ENCODE peak calls at places on chromosomes 6 and 20, in five cellular contexts. One of them, this sample, is unnamed.

GRCh38 chr6:106066984-106067383 is 19.2 kb upstream of the PRDM1 start:
- DNase-seq in stimulated activated CD8-positive, alpha-beta memory T cell treated with anti-CD3 and anti-CD28 coated beads, Interleukin-7, amount 100 ng/mL, for 1 hour: no peak
- DNase-seq in prostate gland: no peak
- DNase-seq in iris pigment epithelial cell: peak
- DNase-seq in occipital lobe: no peak
- DNase-seq in this sample: no peak

GRCh38 chr6:122184260-122184934 is 215.1 kb upstream of the HSF2 start:
- DNase-seq in stimulated activated CD8-positive, alpha-beta memory T cell treated with anti-CD3 and anti-CD28 coated beads, Interleukin-7, amount 100 ng/mL, for 1 hour: no peak
- DNase-seq in prostate gland: no peak
- DNase-seq in iris pigment epithelial cell: peak
- DNase-seq in occipital lobe: no peak
- DNase-seq in this sample: no peak

GRCh38 chr20:5831539-5832237 is 81.5 kb downstream of the SHLD1 start:
- DNase-seq in stimulated activated CD8-positive, alpha-beta memory T cell treated with anti-CD3 and anti-CD28 coated beads, Interleukin-7, amount 100 ng/mL, for 1 hour: no peak
- DNase-seq in prostate gland: no peak
- DNase-seq in iris pigment epithelial cell: no peak
- DNase-seq in occipital lobe: no peak
- DNase-seq in this sample: no peak

GRCh38 chr6:134041093-134041492 is 11.3 kb downstream of the SLC2A12 start:
- DNase-seq in stimulated activated CD8-positive, alpha-beta memory T cell treated with anti-CD3 and anti-CD28 coated beads, Interleukin-7, amount 100 ng/mL, for 1 hour: no peak
- DNase-seq in prostate gland: no peak
- DNase-seq in iris pigment epithelial cell: peak
- DNase-seq in occipital lobe: no peak
- DNase-seq in this sample: no peak

GRCh38 chr20:46084805-46085792 is 4.7 kb downstream of the NCOA5 start:
- DNase-seq in stimulated activated CD8-positive, alpha-beta memory T cell treated with anti-CD3 and anti-CD28 coated beads, Interleukin-7, amount 100 ng/mL, for 1 hour: no peak
- DNase-seq in prostate gland: no peak
- DNase-seq in iris pigment epithelial cell: peak
- DNase-seq in occipital lobe: no peak
- DNase-seq in this sample: no peak

GRCh38 chr6:99603421-99604160 is 3.0 kb upstream of the PRDM13 start:
- DNase-seq in stimulated activated CD8-positive, alpha-beta memory T cell treated with anti-CD3 and anti-CD28 coated beads, Interleukin-7, amount 100 ng/mL, for 1 hour: no peak
- DNase-seq in prostate gland: no peak
- DNase-seq in iris pigment epithelial cell: no peak
- DNase-seq in occipital lobe: no peak
- DNase-seq in this sample: peak

GRCh38 chr6:105791569-105792318 is 294.4 kb upstream of the PRDM1 start:
- DNase-seq in stimulated activated CD8-positive, alpha-beta memory T cell treated with anti-CD3 and anti-CD28 coated beads, Interleukin-7, amount 100 ng/mL, for 1 hour: no peak
- DNase-seq in prostate gland: no peak
- DNase-seq in iris pigment epithelial cell: no peak
- DNase-seq in occipital lobe: no peak
- DNase-seq in this sample: no peak

GRCh38 chr6:132937466-132937906 is 123.1 kb downstream of the RPS12 start:
- DNase-seq in stimulated activated CD8-positive, alpha-beta memory T cell treated with anti-CD3 and anti-CD28 coated beads, Interleukin-7, amount 100 ng/mL, for 1 hour: no peak
- DNase-seq in prostate gland: peak
- DNase-seq in iris pigment epithelial cell: peak
- DNase-seq in occipital lobe: no peak
- DNase-seq in this sample: no peak

GRCh38 chr20:52830598-52830997 is 141.6 kb upstream of the TSHZ2 start:
- DNase-seq in stimulated activated CD8-positive, alpha-beta memory T cell treated with anti-CD3 and anti-CD28 coated beads, Interleukin-7, amount 100 ng/mL, for 1 hour: no peak
- DNase-seq in prostate gland: no peak
- DNase-seq in iris pigment epithelial cell: no peak
- DNase-seq in occipital lobe: no peak
- DNase-seq in this sample: no peak

GRCh38 chr6:158344534-158344933 is 32.3 kb downstream of the TULP4 start:
- DNase-seq in stimulated activated CD8-positive, alpha-beta memory T cell treated with anti-CD3 and anti-CD28 coated beads, Interleukin-7, amount 100 ng/mL, for 1 hour: no peak
- DNase-seq in prostate gland: no peak
- DNase-seq in iris pigment epithelial cell: no peak
- DNase-seq in occipital lobe: no peak
- DNase-seq in this sample: no peak

GRCh38 chr6:122028933-122029332 is 370.5 kb upstream of the HSF2 start:
- DNase-seq in stimulated activated CD8-positive, alpha-beta memory T cell treated with anti-CD3 and anti-CD28 coated beads, Interleukin-7, amount 100 ng/mL, for 1 hour: no peak
- DNase-seq in prostate gland: no peak
- DNase-seq in iris pigment epithelial cell: no peak
- DNase-seq in occipital lobe: no peak
- DNase-seq in this sample: no peak

GRCh38 chr6:9851541-9852380 is 563.1 kb downstream of the TFAP2A start:
- DNase-seq in stimulated activated CD8-positive, alpha-beta memory T cell treated with anti-CD3 and anti-CD28 coated beads, Interleukin-7, amount 100 ng/mL, for 1 hour: no peak
- DNase-seq in prostate gland: peak
- DNase-seq in iris pigment epithelial cell: peak
- DNase-seq in occipital lobe: no peak
- DNase-seq in this sample: no peak

GRCh38 chr20:44924526-44924925 is 14.7 kb downstream of the PABPC1L start:
- DNase-seq in stimulated activated CD8-positive, alpha-beta memory T cell treated with anti-CD3 and anti-CD28 coated beads, Interleukin-7, amount 100 ng/mL, for 1 hour: no peak
- DNase-seq in prostate gland: no peak
- DNase-seq in iris pigment epithelial cell: no peak
- DNase-seq in occipital lobe: no peak
- DNase-seq in this sample: no peak

GRCh38 chr20:59825944-59826759 is 107.3 kb downstream of the SYCP2 start:
- DNase-seq in stimulated activated CD8-positive, alpha-beta memory T cell treated with anti-CD3 and anti-CD28 coated beads, Interleukin-7, amount 100 ng/mL, for 1 hour: no peak
- DNase-seq in prostate gland: peak
- DNase-seq in iris pigment epithelial cell: no peak
- DNase-seq in occipital lobe: no peak
- DNase-seq in this sample: peak

GRCh38 chr6:136410201-136411027 is 120.8 kb upstream of the BCLAF1 start:
- DNase-seq in stimulated activated CD8-positive, alpha-beta memory T cell treated with anti-CD3 and anti-CD28 coated beads, Interleukin-7, amount 100 ng/mL, for 1 hour: no peak
- DNase-seq in prostate gland: no peak
- DNase-seq in iris pigment epithelial cell: no peak
- DNase-seq in occipital lobe: no peak
- DNase-seq in this sample: no peak

GRCh38 chr6:160348552-160349441 is 619 bp downstream of the SLC22A3 start:
- DNase-seq in stimulated activated CD8-positive, alpha-beta memory T cell treated with anti-CD3 and anti-CD28 coated beads, Interleukin-7, amount 100 ng/mL, for 1 hour: no peak
- DNase-seq in prostate gland: no peak
- DNase-seq in iris pigment epithelial cell: peak
- DNase-seq in occipital lobe: no peak
- DNase-seq in this sample: peak

GRCh38 chr6:24818346-24818745 is 19.6 kb upstream of the ARMH2 start:
- DNase-seq in stimulated activated CD8-positive, alpha-beta memory T cell treated with anti-CD3 and anti-CD28 coated beads, Interleukin-7, amount 100 ng/mL, for 1 hour: no peak
- DNase-seq in prostate gland: no peak
- DNase-seq in iris pigment epithelial cell: no peak
- DNase-seq in occipital lobe: no peak
- DNase-seq in this sample: no peak

GRCh38 chr6:83488448-83488847 is 23.9 kb upstream of the PRSS35 start:
- DNase-seq in stimulated activated CD8-positive, alpha-beta memory T cell treated with anti-CD3 and anti-CD28 coated beads, Interleukin-7, amount 100 ng/mL, for 1 hour: no peak
- DNase-seq in prostate gland: no peak
- DNase-seq in iris pigment epithelial cell: no peak
- DNase-seq in occipital lobe: no peak
- DNase-seq in this sample: no peak